ENCODE peak calls at places on chromosome 17, in six cellular contexts. L is K562, P is H1, Z is A549, N is endothelial cell of umbilical vein, W is HepG2. K is an unnamed sample.

GRCh38 chr17:75773121-75773807 is 8.3 kb upstream of the GALK1 start:
- DNase-seq in L (no peak), P (no peak), Z (no peak), N (no peak), W (no peak), K (no peak)

GRCh38 chr17:45702666-45703266 is 81.4 kb upstream of the CRHR1 start:
- DNase-seq in L (no peak), P (no peak), Z (peak), N (peak), W (no peak), K (no peak)

GRCh38 chr17:48628641-48629410 is 2.7 kb upstream of the HOXB9 start:
- DNase-seq in L (no peak), P (no peak), Z (no peak), N (no peak), W (no peak), K (no peak)

GRCh38 chr17:74852237-74853047 is 7.2 kb downstream of the GRIN2C start:
- DNase-seq in L (peak), P (peak), Z (no peak), N (no peak), W (peak), K (peak)

GRCh38 chr17:83053021-83053778 is 26.2 kb upstream of the METRNL start:
- DNase-seq in L (no peak), P (no peak), Z (no peak), N (peak), W (no peak), K (no peak)

GRCh38 chr17:47802341-47803022 is 19.1 kb downstream of the OSBPL7 start:
- DNase-seq in L (peak), P (no peak), Z (peak), N (peak), W (peak), K (peak)

GRCh38 chr17:8896087-8896486 is 28.6 kb upstream of the PIK3R6 start:
- DNase-seq in L (no peak), P (no peak), Z (no peak), N (no peak), W (no peak), K (no peak)

GRCh38 chr17:22374741-22375140 is 682.4 kb downstream of the KCNJ18 start:
- DNase-seq in L (no peak), P (no peak), Z (no peak), N (no peak), W (no peak), K (no peak)

GRCh38 chr17:30222741-30223175 is 12.7 kb downstream of the SLC6A4 start:
- DNase-seq in L (no peak), P (no peak), Z (no peak), N (no peak), W (peak), K (no peak)

GRCh38 chr17:19456016-19456927 is 45.2 kb downstream of the RNF112 start:
- DNase-seq in L (no peak), P (no peak), Z (no peak), N (no peak), W (no peak), K (no peak)

GRCh38 chr17:327971-328370 is 24.6 kb downstream of the RPH3AL start:
- DNase-seq in L (no peak), P (no peak), Z (no peak), N (no peak), W (no peak), K (no peak)

GRCh38 chr17:5665164-5665563 is 80.9 kb upstream of the NLRP1 start:
- DNase-seq in L (no peak), P (no peak), Z (no peak), N (no peak), W (no peak), K (no peak)

GRCh38 chr17:79126139-79126538 is 51.5 kb downstream of the ENGASE start:
- DNase-seq in L (no peak), P (no peak), Z (no peak), N (no peak), W (peak), K (peak)

GRCh38 chr17:8806206-8807069 is 7.3 kb upstream of the MFSD6L start:
- DNase-seq in L (no peak), P (no peak), Z (no peak), N (no peak), W (no peak), K (no peak)

GRCh38 chr17:51793686-51794085 is 364.8 kb downstream of the CA10 start:
- DNase-seq in L (no peak), P (no peak), Z (no peak), N (no peak), W (no peak), K (no peak)

GRCh38 chr17:49694847-49695697 is 12.7 kb downstream of the SLC35B1 start:
- DNase-seq in L (peak), P (no peak), Z (peak), N (peak), W (peak), K (peak)

GRCh38 chr17:69067274-69068047 is 6.7 kb upstream of the ABCA9 start:
- DNase-seq in L (no peak), P (no peak), Z (no peak), N (no peak), W (no peak), K (no peak)

GRCh38 chr17:7440823-7441174 is 1.5 kb downstream of the FGF11 start:
- DNase-seq in L (peak), P (no peak), Z (no peak), N (peak), W (no peak), K (peak)

GRCh38 chr17:69712801-69713311 is 298.4 kb downstream of the MAP2K6 start:
- DNase-seq in L (no peak), P (no peak), Z (peak), N (no peak), W (no peak), K (no peak)

GRCh38 chr17:50925296-50925891 is 59.2 kb upstream of the TOB1 start:
- DNase-seq in L (no peak), P (no peak), Z (no peak), N (no peak), W (no peak), K (no peak)

GRCh38 chr17:77604301-77605031 is 354.0 kb upstream of the TNRC6C start:
- DNase-seq in L (no peak), P (no peak), Z (no peak), N (no peak), W (no peak), K (no peak)

GRCh38 chr17:76163919-76164318 is 22.9 kb upstream of the FOXJ1 start:
- DNase-seq in L (no peak), P (no peak), Z (no peak), N (no peak), W (no peak), K (no peak)

GRCh38 chr17:72702998-72703397 is 389.5 kb downstream of the SLC39A11 start:
- DNase-seq in L (no peak), P (no peak), Z (no peak), N (no peak), W (no peak), K (no peak)
- TF ChIP-seq JUN in L (no peak), P (no peak), Z (no peak), N (no peak), W (no peak), K (no peak)

GRCh38 chr17:13597723-13598347 is 3.9 kb downstream of the HS3ST3A1 start:
- DNase-seq in L (no peak), P (no peak), Z (peak), N (peak), W (peak), K (peak)
- TF ChIP-seq JUN in L (no peak), P (no peak), Z (no peak), N (no peak), W (no peak), K (no peak)

DNA sequence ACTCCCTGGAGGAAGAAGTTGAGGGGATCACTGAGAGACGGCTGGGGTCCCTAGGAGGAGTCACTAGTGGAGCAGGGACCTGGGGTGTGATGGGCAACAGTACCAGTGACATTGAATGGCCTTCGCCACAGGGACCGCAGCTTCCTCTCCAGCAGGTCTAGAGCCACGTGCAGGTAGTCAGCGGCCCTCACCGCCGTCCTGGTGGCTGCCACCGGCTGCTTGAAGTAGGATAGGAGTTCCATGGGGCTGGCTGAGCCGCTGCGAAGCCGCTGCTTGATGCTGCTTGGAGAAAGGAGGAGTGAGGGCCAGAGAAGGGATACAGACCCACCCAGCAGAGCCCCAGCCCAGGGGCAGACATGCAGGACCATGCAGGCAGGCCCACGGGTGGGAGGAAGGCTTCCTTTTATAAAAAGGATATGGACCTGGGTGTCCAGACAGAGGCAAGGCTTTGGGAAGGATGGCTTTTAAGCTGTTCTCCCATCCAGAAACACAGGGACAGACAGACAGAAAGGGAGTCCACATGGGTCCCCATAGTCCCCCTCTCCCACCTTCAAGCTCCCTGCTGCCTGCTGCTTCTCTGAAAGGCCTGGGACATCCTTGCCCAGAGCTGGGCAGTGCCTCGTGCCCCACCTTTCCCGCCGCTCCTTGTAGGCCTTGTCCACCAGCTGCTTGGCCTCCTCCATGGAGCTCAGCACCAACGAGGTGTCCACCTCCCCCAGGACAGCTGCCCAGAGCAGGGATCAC is 827 bp downstream of the MPO start:
- DNase-seq in L (no peak), P (no peak), Z (no peak), N (no peak), W (no peak), K (no peak)
- TF ChIP-seq JUN in L (no peak), P (no peak), Z (no peak), N (no peak), W (no peak), K (no peak)

GRCh38 chr17:15928286-15928785 is 16.6 kb upstream of the ADORA2B start:
- DNase-seq in L (no peak), P (no peak), Z (no peak), N (no peak), W (no peak), K (peak)
- TF ChIP-seq JUN in L (no peak), P (no peak), Z (no peak), N (no peak), W (no peak), K (no peak)

GRCh38 chr17:2418572-2418971 is 17.7 kb upstream of the MNT start:
- DNase-seq in L (no peak), P (no peak), Z (no peak), N (no peak), W (no peak), K (no peak)
- TF ChIP-seq JUN in L (no peak), P (no peak), Z (no peak), N (no peak), W (no peak), K (no peak)

GRCh38 chr17:42681976-42682375 is 333 bp upstream of the CCR10 start:
- DNase-seq in L (no peak), P (no peak), Z (no peak), N (no peak), W (no peak), K (no peak)

GRCh38 chr17:42683407-42684031 is 1.2 kb downstream of the CNTNAP1 start:
- DNase-seq in L (no peak), P (no peak), Z (no peak), N (peak), W (no peak), K (peak)

GRCh38 chr17:42680331-42680808 is 1.3 kb downstream of the CCR10 start:
- DNase-seq in L (peak), P (no peak), Z (peak), N (no peak), W (no peak), K (no peak)

GRCh38 chr17:42684033-42684625 is 1.8 kb downstream of the CNTNAP1 start:
- DNase-seq in L (no peak), P (no peak), Z (no peak), N (no peak), W (no peak), K (no peak)

GRCh38 chr17:42682400-42683384 is at the start of gene CNTNAP1:
- DNase-seq in L (peak), P (no peak), Z (peak), N (peak), W (peak), K (peak)
- TF ChIP-seq JUN in L (no peak), P (no peak), Z (peak), N (no peak), W (no peak), K (no peak)

DNA sequence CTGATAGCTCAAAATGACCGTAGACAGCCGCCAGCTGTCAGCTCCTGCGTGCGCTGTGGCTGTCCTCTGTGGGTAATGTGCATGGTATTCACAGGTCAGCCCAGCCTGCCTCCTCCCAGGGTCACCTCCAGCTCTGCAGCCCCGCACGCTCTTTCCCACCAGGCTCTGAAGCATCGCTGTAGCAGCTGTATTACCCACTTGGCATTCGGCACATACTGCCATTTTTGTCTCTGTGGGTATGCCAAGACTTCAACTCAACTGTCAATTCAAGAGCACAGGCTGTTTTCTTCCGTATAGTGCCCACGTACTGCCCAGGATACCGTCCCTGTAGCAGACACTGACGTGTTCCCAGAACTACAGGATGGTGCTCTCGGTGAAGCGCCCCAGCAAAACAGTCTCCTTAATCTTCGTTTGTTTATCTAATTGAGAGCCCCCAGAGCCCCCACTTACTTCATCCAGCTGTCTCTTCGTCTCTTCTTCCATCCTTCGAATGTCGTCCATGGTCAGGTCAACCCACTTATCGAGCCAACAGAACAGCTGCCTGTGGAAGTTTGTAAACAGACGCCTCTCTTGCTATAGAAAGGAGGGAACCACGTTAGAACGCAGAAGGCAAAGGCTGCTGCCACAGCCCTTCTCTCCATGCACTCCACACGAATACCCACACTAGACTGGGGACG is 17.4 kb upstream of the INPP5K start:
- DNase-seq in L (no peak), P (no peak), Z (no peak), N (no peak), W (no peak), K (no peak)
- TF ChIP-seq JUN in L (no peak), P (no peak), Z (no peak), N (no peak), W (no peak), K (no peak)